ENCODE peak calls at places on chromosomes 16 and 17, in four cellular contexts. W, A, G and Q are unnamed samples.

GRCh38 chr17:57965521-57966160 is 10.4 kb upstream of the CUEDC1 start:
- DNase-seq in W (no peak), A (no peak), G (no peak), Q (no peak)

GRCh38 chr17:61476476-61477203 is 24.4 kb downstream of the TBX4 start:
- DNase-seq in A (no peak), G (no peak), W (no peak), Q (no peak)

GRCh38 chr17:63150994-63151464 is 185.0 kb downstream of the TANC2 start:
- DNase-seq in G (no peak), A (no peak), W (no peak), Q (peak; percentile 40)

GRCh38 chr17:75692976-75693375 is 25.8 kb downstream of the SAP30BP start:
- DNase-seq in G (no peak), W (no peak), A (no peak), Q (no peak)

GRCh38 chr17:27245230-27245696 is 48.7 kb upstream of the WSB1 start:
- DNase-seq in A (peak; percentile 80), G (peak; percentile 51), W (peak; percentile 90), Q (peak; percentile 69)

GRCh38 chr16:87657621-87658192 is 55.4 kb downstream of the JPH3 start:
- DNase-seq in W (peak; percentile 62), A (peak; percentile 40), G (no peak), Q (peak; percentile 42)

GRCh38 chr17:32259596-32259995 is 6.0 kb upstream of the RHBDL3 start:
- DNase-seq in G (no peak), W (no peak), A (no peak), Q (no peak)

GRCh38 chr17:35001549-35001948 is 21.2 kb downstream of the LIG3 start:
- DNase-seq in W (no peak), A (no peak), G (no peak), Q (no peak)

GRCh38 chr16:69561901-69562300 is 3.9 kb upstream of the NFAT5 start:
- DNase-seq in A (peak; percentile 72), W (no peak), G (no peak), Q (no peak)

GRCh38 chr17:49482144-49482817 is 12.8 kb upstream of the NGFR start:
- DNase-seq in G (no peak), A (no peak), W (peak; percentile 51), Q (no peak)

GRCh38 chr17:40032322-40033320 is 17.4 kb downstream of the CSF3 start:
- DNase-seq in G (no peak), W (no peak), A (no peak), Q (no peak)

GRCh38 chr17:15502315-15503112 is 35.1 kb upstream of the CDRT4 start:
- DNase-seq in A (peak; percentile 28), W (peak; percentile 60), G (no peak), Q (peak; percentile 80)

GRCh38 chr17:39485555-39485954 is 24.3 kb downstream of the CDK12 start:
- DNase-seq in W (no peak), A (no peak), G (no peak), Q (no peak)

GRCh38 chr17:34321981-34322380 is 2.7 kb downstream of the CCL8 start:
- DNase-seq in W (no peak), G (no peak), A (no peak), Q (no peak)

GRCh38 chr17:82858376-82859126 is 18.7 kb upstream of the ZNF750 start:
- DNase-seq in W (no peak), G (no peak), A (no peak), Q (no peak)

GRCh38 chr16:81099958-81100357 is 3.8 kb upstream of the GCSH start:
- DNase-seq in W (no peak), G (no peak), A (no peak), Q (no peak)

GRCh38 chr16:53892155-53892554 is 188.2 kb downstream of the FTO start:
- DNase-seq in A (peak; percentile 61), W (peak; percentile 41), G (no peak), Q (peak; percentile 64)

GRCh38 chr17:6701719-6702118 is 11.4 kb downstream of the SLC13A5 start:
- DNase-seq in G (no peak), A (peak; percentile 61), W (peak; percentile 76), Q (peak; percentile 86)

GRCh38 chr17:40528692-40529417 is 27.4 kb upstream of the TNS4 start:
- DNase-seq in W (no peak), G (no peak), A (no peak), Q (no peak)

GRCh38 chr17:77645441-77646430 is 312.8 kb upstream of the TNRC6C start:
- DNase-seq in W (no peak), A (no peak), G (no peak), Q (no peak)

GRCh38 chr17:81309140-81309858 is 14.2 kb upstream of the SLC38A10 start:
- DNase-seq in A (peak; percentile 91), W (peak; percentile 96), G (no peak), Q (peak; percentile 74)

GRCh38 chr16:4344659-4345438 is 6.3 kb downstream of the PAM16 start:
- DNase-seq in A (peak; percentile 87), G (no peak), W (no peak), Q (no peak)

GRCh38 chr17:68377771-68378201 is 79.5 kb downstream of the WIPI1 start:
- DNase-seq in A (no peak), G (no peak), W (no peak), Q (no peak)

GRCh38 chr16:56339431-56340195 is 85.7 kb downstream of the AMFR start:
- DNase-seq in A (no peak), G (no peak), W (no peak), Q (no peak)

GRCh38 chr17:80468781-80469533 is 7.5 kb downstream of the NPTX1 start:
- DNase-seq in A (no peak), W (no peak), G (no peak), Q (no peak)

GRCh38 chr17:50871898-50872297 is 5.7 kb upstream of the TOB1 start:
- DNase-seq in W (no peak), A (no peak), G (no peak), Q (no peak)

GRCh38 chr17:50868594-50868993 is 2.4 kb upstream of the TOB1 start:
- DNase-seq in A (no peak), G (no peak), W (no peak), Q (no peak)

GRCh38 chr17:50871369-50871768 is 5.2 kb upstream of the TOB1 start:
- DNase-seq in A (no peak), W (no peak), G (no peak), Q (no peak)

GRCh38 chr17:50875074-50875473 is 8.9 kb upstream of the TOB1 start:
- DNase-seq in G (no peak), W (no peak), A (no peak), Q (no peak)

GRCh38 chr17:50872710-50873424 is 6.7 kb upstream of the TOB1 start:
- DNase-seq in W (no peak), G (no peak), A (no peak), Q (no peak)
- TF ChIP-seq FOXK2 in W (no peak), G (no peak), A (no peak), Q (no peak)

DNA sequence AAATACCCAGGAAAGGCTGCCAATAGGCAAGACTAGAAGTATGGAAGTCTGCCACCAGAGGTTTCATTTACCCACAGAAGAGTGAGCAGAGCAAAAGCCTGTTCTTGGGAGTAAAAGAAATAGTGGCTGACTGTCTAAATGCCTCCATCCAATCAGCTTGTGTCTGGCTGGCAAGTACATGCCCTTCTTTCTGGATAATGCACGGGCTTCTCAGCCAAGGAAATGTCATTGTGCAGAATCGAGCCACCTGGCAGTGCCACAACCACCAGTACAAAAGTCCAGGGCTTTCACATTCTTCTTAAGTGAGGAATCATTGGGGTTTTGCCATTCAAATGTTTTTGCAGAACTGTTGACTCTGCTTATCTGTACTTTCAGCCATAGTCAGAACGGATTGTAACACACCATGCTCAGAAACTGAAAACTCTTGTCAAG is 10.1 kb upstream of the ERCC4 start:
- DNase-seq in G (no peak), A (peak; percentile 92), W (no peak), Q (no peak)
- TF ChIP-seq FOXK2 in G (no peak), A (no peak), W (no peak), Q (no peak)

GRCh38 chr17:74569392-74570003 is 2.2 kb upstream of the CD300H start:
- DNase-seq in A (no peak), G (no peak), W (no peak), Q (no peak)

GRCh38 chr17:74566132-74566753 is 1.1 kb downstream of the CD300H start:
- DNase-seq in A (peak; percentile 18), W (peak; percentile 34), G (no peak), Q (peak; percentile 74)

GRCh38 chr17:74567397-74567796 is at the start of gene CD300H:
- DNase-seq in W (no peak), G (no peak), A (no peak), Q (no peak)

GRCh38 chr17:74569001-74569391 is 1.7 kb upstream of the CD300H start:
- DNase-seq in A (no peak), W (no peak), G (no peak), Q (no peak)

DNA sequence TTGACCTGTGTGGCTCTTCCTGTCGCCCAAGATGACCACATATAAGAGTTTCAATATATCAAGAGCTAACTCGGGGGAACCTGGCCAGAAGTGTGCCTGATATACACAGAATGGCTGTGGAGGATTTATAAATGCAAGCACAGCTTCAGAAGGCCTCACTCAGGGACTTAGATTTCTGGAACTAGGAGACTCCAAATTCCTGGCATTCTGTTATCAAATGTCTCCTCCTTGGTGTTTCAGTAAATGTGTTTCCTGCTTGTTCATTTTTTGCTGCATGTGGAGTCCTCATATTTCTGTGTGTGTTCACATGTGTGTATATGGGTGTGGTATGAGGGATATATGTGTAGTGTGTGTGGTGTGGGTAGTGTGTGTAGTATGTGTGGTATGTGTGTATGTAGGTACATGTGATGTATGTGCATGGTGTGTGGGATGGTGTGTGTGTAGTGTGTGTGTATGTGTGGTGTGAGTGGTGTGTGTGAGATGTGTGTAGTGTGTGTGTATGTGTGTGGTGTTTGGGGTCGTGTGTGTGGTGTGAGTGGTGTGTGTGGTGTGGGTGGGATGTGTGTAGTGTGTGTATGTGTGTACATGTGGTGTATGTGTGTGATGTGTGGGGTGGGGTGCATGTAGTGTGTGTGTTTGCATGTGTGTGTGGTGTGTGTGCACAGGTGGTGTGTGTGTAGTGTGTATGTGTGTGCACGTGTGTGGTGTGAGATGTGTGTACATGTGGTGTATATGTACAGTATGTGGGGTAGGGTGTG is 986 bp upstream of the CD300H start:
- DNase-seq in A (no peak), W (no peak), G (no peak), Q (no peak)
- TF ChIP-seq FOXK2 in A (no peak), W (no peak), G (no peak), Q (no peak)

GRCh38 chr16:14284371-14284770 is 213.3 kb downstream of the MRTFB start:
- DNase-seq in G (no peak), A (no peak), W (no peak), Q (no peak)
- TF ChIP-seq FOXK2 in G (no peak), A (no peak), W (no peak), Q (no peak)

DNA sequence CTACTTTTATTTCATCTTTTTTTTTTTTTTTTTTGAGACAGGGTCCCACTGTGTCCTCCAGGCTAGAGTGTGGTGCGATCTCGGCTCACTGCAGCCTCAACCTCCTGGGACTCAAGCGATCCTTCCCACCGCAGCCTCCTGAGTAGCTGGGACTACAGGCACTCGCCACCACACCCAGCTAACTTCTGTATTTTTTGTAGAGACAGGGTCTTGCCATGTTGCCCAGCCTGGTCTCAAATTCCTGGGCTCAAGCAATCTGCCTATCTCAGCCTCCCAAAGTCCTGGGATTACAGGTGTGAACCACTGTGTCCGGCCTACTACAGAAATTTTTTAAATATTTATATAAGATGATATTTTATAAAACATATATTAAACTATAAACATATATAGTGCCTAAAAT is 4.8 kb downstream of the MYO18A start:
- DNase-seq in A (no peak), G (no peak), W (no peak), Q (no peak)
- TF ChIP-seq FOXK2 in A (no peak), G (no peak), W (no peak), Q (no peak)

GRCh38 chr16:31709181-31709580 is 164.4 kb upstream of the ZNF267 start:
- DNase-seq in W (no peak), A (no peak), G (no peak), Q (no peak)
- TF ChIP-seq FOXK2 in W (no peak), A (no peak), G (no peak), Q (no peak)